ENCODE peak calls at places on chromosomes 6 and 20, in six cellular contexts. M, N, H, Y, B and V are unnamed samples.

GRCh38 chr20:63005240-63005861 is 1.4 kb downstream of the BHLHE23 start:
- DNase-seq in B (no peak), H (no peak), M (no peak), N (no peak), Y (no peak), V (no peak)

GRCh38 chr6:130697661-130698535 is 129.3 kb upstream of the SMLR1 start:
- DNase-seq in H (peak; percentile 47), Y (no peak), B (peak; percentile 70), N (peak; percentile 52), M (peak; percentile 23), V (no peak)

GRCh38 chr6:15399651-15400470 is 154.0 kb downstream of the JARID2 start:
- DNase-seq in H (peak; percentile 72), M (no peak), N (peak; percentile 55), Y (peak; percentile 22), B (peak; percentile 87), V (no peak)

GRCh38 chr6:7045331-7045730 is 62.4 kb upstream of the RREB1 start:
- DNase-seq in H (no peak), M (no peak), N (no peak), Y (no peak), B (no peak), V (no peak)

GRCh38 chr6:52573295-52573694 is 3.6 kb downstream of the TRAM2 start:
- DNase-seq in B (no peak), H (peak; percentile 58), M (no peak), N (peak; percentile 57), Y (no peak), V (no peak)

GRCh38 chr6:34305982-34306702 is 57.3 kb upstream of the SMIM29 start:
- DNase-seq in B (no peak), H (no peak), M (no peak), Y (no peak), N (no peak), V (no peak)

GRCh38 chr6:107731422-107732319 is 92.4 kb downstream of the SCML4 start:
- DNase-seq in B (no peak), H (no peak), N (peak; percentile 40), M (no peak), Y (no peak), V (no peak)

GRCh38 chr20:47319517-47320252 is 36.8 kb downstream of the ZMYND8 start:
- DNase-seq in N (peak; percentile 96), Y (peak; percentile 32), H (no peak), B (peak; percentile 65), M (no peak), V (no peak)